ENCODE peak calls at places on chromosomes 11 and 22, in five cellular contexts. G is activated CD4-positive, alpha-beta T cell treated with anti-CD3 and anti-CD28 coated beads for 48 hours; Z is hypothalamus; D is fibroblast of the aortic adventitia; F is neural crest cell. Y is an unnamed sample.

GRCh38 chr11:86101941-86102407 is 33.1 kb upstream of the PICALM start:
- DNase-seq in G (no peak), Z (no peak), D (peak), F (no peak), Y (no peak)

GRCh38 chr22:47634342-47634741 is 871.9 kb downstream of the TBC1D22A start:
- DNase-seq in G (no peak), Z (no peak), D (no peak), F (no peak), Y (no peak)

GRCh38 chr22:48887394-48888332 is 940.0 kb downstream of the BRD1 start:
- DNase-seq in G (no peak), Z (no peak), D (no peak), F (no peak), Y (no peak)

GRCh38 chr11:73784080-73784634 is 3.5 kb upstream of the MRPL48 start:
- DNase-seq in G (no peak), Z (no peak), D (peak), F (no peak), Y (no peak)

GRCh38 chr11:15073361-15074205 is at the start of gene CALCB:
- DNase-seq in G (peak), Z (peak), D (peak), F (no peak), Y (no peak)

GRCh38 chr11:67662806-67663514 is 11.5 kb downstream of the ALDH3B2 start:
- DNase-seq in G (no peak), Z (no peak), D (no peak), F (no peak), Y (no peak)

GRCh38 chr11:26960265-26960664 is 33.6 kb upstream of the FIBIN start:
- DNase-seq in G (no peak), Z (no peak), D (peak), F (no peak), Y (no peak)

GRCh38 chr11:109765709-109766311 is 327.4 kb upstream of the ZC3H12C start:
- DNase-seq in G (no peak), Z (no peak), D (no peak), F (no peak), Y (no peak)

GRCh38 chr11:92168936-92169335 is 55.7 kb upstream of the FAT3 start:
- DNase-seq in G (no peak), Z (no peak), D (no peak), F (no peak), Y (no peak)

GRCh38 chr11:64933213-64933934 is 2.3 kb downstream of the GPHA2 start:
- DNase-seq in G (no peak), Z (no peak), D (no peak), F (no peak), Y (no peak)

GRCh38 chr11:43486141-43486540 is 127.4 kb downstream of the TTC17 start:
- DNase-seq in G (no peak), Z (no peak), D (no peak), F (no peak), Y (no peak)

GRCh38 chr11:19597876-19598275 is 114.8 kb upstream of the NAV2 start:
- DNase-seq in G (no peak), Z (no peak), D (no peak), F (no peak), Y (no peak)

GRCh38 chr11:22221143-22221542 is 28.3 kb downstream of the ANO5 start:
- DNase-seq in G (no peak), Z (no peak), D (no peak), F (no peak), Y (no peak)

GRCh38 chr22:37455896-37456295 is 28.6 kb upstream of the ELFN2 start:
- DNase-seq in G (no peak), Z (no peak), D (peak), F (no peak), Y (no peak)

GRCh38 chr11:102446606-102447005 is 6.0 kb downstream of the TMEM123 start:
- DNase-seq in G (no peak), Z (no peak), D (peak), F (no peak), Y (no peak)

Y was measured in GM12892.